ENCODE peak calls at places on chromosomes 4 and X, in seven cellular contexts. L is breast epithelium; I is pancreas; Y is spleen; Z is IMR-90; V is naive thymus-derived CD4-positive, alpha-beta T cell; N is Panc1. K is an unnamed sample. For H3K9me3, the result is how much of the 10 kb centered on the place peaks cover.

GRCh38 chr4:10089346-10089745 is 27.3 kb downstream of the WDR1 start:
- DNase-seq in L (no peak), I (peak), Y (peak), Z (no peak), V (no peak), N (no peak), K (no peak)

GRCh38 chrX:142001934-142002333 is 98.2 kb downstream of the MAGEC1 start:
- DNase-seq in L (no peak), I (no peak), Y (no peak), Z (no peak), V (no peak), N (no peak), K (no peak)

GRCh38 chr4:125140966-125141495 is 173.7 kb upstream of the FAT4 start:
- DNase-seq in L (no peak), I (no peak), Y (no peak), Z (peak), V (no peak), N (no peak), K (no peak)

GRCh38 chrX:43618376-43619205 is 37.5 kb upstream of the MAOA start:
- DNase-seq in L (no peak), I (no peak), Y (no peak), Z (no peak), V (no peak), N (no peak), K (no peak)

GRCh38 chr4:77601614-77602187 is 3.9 kb upstream of the CXCL13 start:
- DNase-seq in L (no peak), I (no peak), Y (no peak), Z (no peak), V (no peak), N (no peak), K (no peak)

GRCh38 chrX:155086202-155086840 is 15.0 kb downstream of the BRCC3 start:
- DNase-seq in L (no peak), I (peak), Y (peak), Z (peak), V (peak), N (no peak), K (peak)

GRCh38 chr4:38889143-38889542 is 21.5 kb downstream of the FAM114A1 start:
- DNase-seq in L (no peak), I (no peak), Y (no peak), Z (peak), V (no peak), N (no peak), K (no peak)

GRCh38 chr4:155481150-155481549 is 104.4 kb upstream of the MAP9 start:
- DNase-seq in L (no peak), I (no peak), Y (no peak), Z (no peak), V (no peak), N (no peak), K (no peak)

GRCh38 chr4:54852061-54852460 is 194.3 kb downstream of the KIT start:
- DNase-seq in L (no peak), I (no peak), Y (no peak), Z (no peak), V (no peak), N (no peak), K (no peak)

GRCh38 chrX:140525448-140525847 is 20.6 kb upstream of the SOX3 start:
- DNase-seq in L (no peak), I (no peak), Y (no peak), Z (peak), V (no peak), N (no peak), K (no peak)

GRCh38 chr4:61408861-61409260 is 208.7 kb downstream of the ADGRL3 start:
- DNase-seq in L (no peak), I (no peak), Y (no peak), Z (no peak), V (no peak), N (no peak), K (no peak)

GRCh38 chrX:114584983-114585842 is 1.3 kb downstream of the HTR2C start:
- DNase-seq in L (no peak), I (no peak), Y (no peak), Z (no peak), V (no peak), N (no peak), K (no peak)

GRCh38 chr4:4362991-4363697 is 23.8 kb upstream of the NSG1 start:
- DNase-seq in L (no peak), I (no peak), Y (no peak), Z (no peak), V (no peak), N (no peak), K (no peak)

GRCh38 chr4:95038791-95039190 is 281.0 kb downstream of the BMPR1B start:
- DNase-seq in L (no peak), I (no peak), Y (no peak), Z (no peak), V (no peak), N (no peak), K (no peak)

GRCh38 chr4:100288811-100289529 is 98.7 kb upstream of the DDIT4L start:
- DNase-seq in L (no peak), I (no peak), Y (no peak), Z (peak), V (no peak), N (no peak), K (no peak)
- H3K9me3 ChIP-seq in L (under half), I (under half), Y (under half), Z (under half), V (under half), N (under half), K (under half)

GRCh38 chrX:38988301-38988700 is 187.0 kb downstream of the MID1IP1 start:
- DNase-seq in L (no peak), I (no peak), Y (no peak), Z (no peak), V (no peak), N (no peak), K (no peak)
- H3K9me3 ChIP-seq in L (under half), I (under half), Y (under half), Z (under half), V (under half), N (under half), K (under half)

GRCh38 chr4:147233-147632 is 22.9 kb downstream of the ZNF718 start:
- DNase-seq in L (no peak), I (no peak), Y (no peak), Z (no peak), V (no peak), N (no peak), K (no peak)
- H3K9me3 ChIP-seq in L (half or more), I (under half), Y (half or more), Z (under half), V (under half), N (half or more), K (under half)

GRCh38 chr4:19429684-19430083 is 822.0 kb upstream of the SLIT2 start:
- DNase-seq in L (no peak), I (no peak), Y (no peak), Z (no peak), V (no peak), N (no peak), K (no peak)
- H3K9me3 ChIP-seq in L (under half), I (under half), Y (under half), Z (under half), V (under half), N (under half), K (under half)

K was measured in T-helper 17 cell.